ENCODE peak calls at places on chromosomes 2 and 18, in eight cellular contexts. N, C, S, I, Y, J, P and B are unnamed samples.

GRCh38 chr2:229714080-229714735 is at the start of gene DNER:
- DNase-seq in N (no peak), S (no peak), J (peak; percentile 87), C (peak; percentile 89), P (peak; percentile 37), I (peak; percentile 20), Y (peak; percentile 94), B (no peak)

GRCh38 chr2:226578373-226578772 is 221.2 kb downstream of the IRS1 start:
- DNase-seq in P (no peak), N (no peak), S (no peak), J (no peak), C (no peak), I (no peak), Y (no peak), B (no peak)

GRCh38 chr2:145158051-145158586 is 638.2 kb upstream of the ZEB2 start:
- DNase-seq in P (no peak), J (no peak), I (peak; percentile 50), N (peak; percentile 99), C (no peak), Y (no peak), S (peak; percentile 80), B (no peak)

GRCh38 chr2:227192491-227192890 is 28.1 kb downstream of the COL4A3 start:
- DNase-seq in N (peak; percentile 50), S (no peak), Y (no peak), C (no peak), P (no peak), J (no peak), I (no peak), B (no peak)

GRCh38 chr18:77093584-77093983 is 39.0 kb downstream of the MBP start:
- DNase-seq in N (no peak), C (no peak), I (no peak), J (no peak), S (no peak), Y (no peak), P (no peak), B (no peak)

GRCh38 chr2:119947535-119947934 is 65.3 kb upstream of the EPB41L5 start:
- DNase-seq in Y (no peak), C (no peak), N (peak; percentile 9), P (no peak), J (no peak), I (no peak), S (no peak), B (no peak)

GRCh38 chr2:138707424-138708074 is 72.6 kb downstream of the NXPH2 start:
- DNase-seq in J (no peak), C (no peak), N (peak; percentile 91), S (no peak), Y (no peak), I (no peak), P (no peak), B (no peak)

GRCh38 chr2:39991298-39991697 is 212.2 kb upstream of the THUMPD2 start:
- DNase-seq in S (no peak), N (peak; percentile 13), C (no peak), P (no peak), J (no peak), Y (no peak), I (no peak), B (no peak)

GRCh38 chr2:122734756-122735155 is 979.3 kb downstream of the TSN start:
- DNase-seq in P (no peak), C (peak; percentile 73), J (no peak), S (no peak), Y (no peak), I (no peak), N (peak; percentile 45), B (no peak)

GRCh38 chr18:48409591-48410094 is 460 bp upstream of the ZBTB7C start:
- DNase-seq in P (no peak), Y (peak; percentile 71), S (no peak), N (peak; percentile 19), I (peak; percentile 54), J (no peak), C (peak; percentile 80), B (no peak)

GRCh38 chr18:35979112-35979511 is 6.6 kb downstream of the RMP24 start:
- DNase-seq in N (no peak), S (no peak), J (no peak), Y (no peak), C (no peak), I (no peak), P (no peak), B (no peak)

GRCh38 chr2:80489718-80490117 is 185.2 kb upstream of the LRRTM1 start:
- DNase-seq in N (peak; percentile 44), C (no peak), S (no peak), Y (no peak), P (no peak), I (no peak), J (no peak), B (no peak)

GRCh38 chr2:54810236-54810635 is 86.8 kb downstream of the EML6 start:
- DNase-seq in C (no peak), N (no peak), I (no peak), S (no peak), J (no peak), P (no peak), Y (no peak), B (no peak)

GRCh38 chr2:44929680-44930273 is 11.7 kb upstream of the SIX3 start:
- DNase-seq in N (no peak), J (peak; percentile 81), Y (peak; percentile 33), S (no peak), I (no peak), C (peak; percentile 88), P (no peak), B (no peak)

GRCh38 chr18:56952026-56952425 is 194.9 kb upstream of the BOD1L2 start:
- DNase-seq in Y (no peak), N (no peak), P (no peak), S (no peak), C (no peak), J (no peak), I (no peak), B (no peak)

GRCh38 chr2:77487074-77487803 is 34.9 kb downstream of the LRRTM4 start:
- DNase-seq in P (no peak), I (no peak), J (no peak), Y (no peak), S (no peak), N (no peak), C (no peak), B (no peak)

GRCh38 chr2:237513693-237514092 is 26.6 kb downstream of the MLPH start:
- DNase-seq in C (no peak), P (no peak), I (no peak), J (no peak), N (no peak), Y (no peak), S (no peak), B (no peak)

GRCh38 chr18:51107082-51107481 is 77.1 kb downstream of the SMAD4 start:
- DNase-seq in J (no peak), Y (no peak), S (no peak), P (no peak), C (no peak), N (no peak), I (no peak), B (no peak)

DNA sequence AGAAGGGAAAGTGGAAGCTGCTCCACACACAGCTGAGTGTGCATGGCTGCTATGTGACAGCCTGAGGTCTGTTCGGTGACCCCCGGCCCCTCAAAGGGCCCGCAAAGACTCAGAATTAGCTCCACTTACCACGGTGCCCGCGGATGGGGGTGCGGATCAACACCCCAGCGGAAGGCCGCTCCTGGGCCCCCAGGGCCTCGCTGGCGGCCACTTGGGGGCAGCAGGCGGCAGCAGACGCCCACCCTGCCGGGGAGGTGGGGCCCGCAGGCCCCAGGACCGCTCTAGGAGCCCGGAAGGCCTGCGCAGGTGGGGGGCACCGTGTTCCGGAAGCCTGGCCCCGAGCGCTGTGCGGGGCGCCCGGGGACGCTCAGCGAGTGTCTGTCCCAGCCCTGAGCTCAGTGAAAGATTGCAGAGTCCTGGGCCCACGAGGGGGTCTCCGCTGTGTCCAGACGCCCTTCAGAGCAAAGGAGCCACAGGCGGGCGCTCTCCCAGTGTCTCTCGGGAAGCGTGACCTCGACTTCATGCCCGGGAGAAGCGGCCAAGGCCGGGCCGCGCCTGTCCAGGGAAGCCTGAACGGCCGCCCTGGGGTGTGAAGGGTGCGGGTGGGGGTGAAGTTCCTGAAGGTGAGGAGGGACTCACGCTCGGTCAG is 118.6 kb downstream of the VAPA start:
- DNase-seq in P (no peak), I (peak; percentile 45), S (no peak), N (no peak), C (peak; percentile 84), Y (peak; percentile 46), J (peak; percentile 73), B (no peak)
- TF ChIP-seq CTCF in P (no peak), I (peak; percentile 56), S (peak; percentile 65), N (peak; percentile 48), C (peak; percentile 85), Y (no peak), J (peak; percentile 69), B (no peak)

GRCh38 chr2:149413487-149413886 is 83.1 kb downstream of the LYPD6 start:
- DNase-seq in P (no peak), N (no peak), I (no peak), S (no peak), Y (no peak), C (no peak), J (no peak), B (no peak)
- TF ChIP-seq CTCF in P (no peak), N (no peak), I (no peak), S (no peak), Y (no peak), C (no peak), J (no peak), B (no peak)

GRCh38 chr2:106886916-106887758 is 1.2 kb upstream of the ST6GAL2 start:
- DNase-seq in N (peak; percentile 31), J (peak; percentile 71), I (peak; percentile 15), S (no peak), Y (peak; percentile 81), P (no peak), C (peak; percentile 90), B (no peak)
- TF ChIP-seq CTCF in N (no peak), J (peak; percentile 4), I (no peak), S (no peak), Y (no peak), P (no peak), C (peak; percentile 23), B (no peak)

GRCh38 chr2:88874063-88874657 is 182.7 kb downstream of the RPIA start:
- DNase-seq in J (peak; percentile 20), C (peak; percentile 47), P (no peak), I (no peak), S (peak; percentile 68), Y (peak; percentile 39), N (peak; percentile 83), B (no peak)
- TF ChIP-seq CTCF in J (peak; percentile 54), C (peak; percentile 88), P (peak; percentile 78), I (peak; percentile 80), S (peak; percentile 68), Y (peak; percentile 89), N (peak; percentile 83), B (peak; percentile 68)

GRCh38 chr18:70430501-70431173 is 141.8 kb downstream of the SOCS6 start:
- DNase-seq in C (no peak), S (no peak), I (no peak), N (no peak), J (no peak), Y (no peak), P (no peak), B (no peak)

GRCh38 chr18:70431203-70431624 is 142.4 kb downstream of the SOCS6 start:
- DNase-seq in N (peak; percentile 61), I (no peak), S (no peak), J (no peak), P (no peak), Y (no peak), C (no peak), B (no peak)

GRCh38 chr18:70429847-70430500 is 141.1 kb downstream of the SOCS6 start:
- DNase-seq in N (no peak), C (no peak), J (no peak), P (no peak), I (no peak), Y (no peak), S (no peak), B (no peak)

GRCh38 chr18:70433001-70433400 is 144.2 kb downstream of the SOCS6 start:
- DNase-seq in I (no peak), Y (no peak), J (no peak), S (no peak), N (no peak), C (no peak), P (no peak), B (no peak)
- TF ChIP-seq CTCF in I (no peak), Y (no peak), J (no peak), S (no peak), N (no peak), C (no peak), P (no peak), B (no peak)